ENCODE peak calls at places on chromosomes 13 and 19, in eight cellular contexts. Q, E, G, D, W, B, C and M are unnamed samples.

GRCh38 chr13:101149735-101150380 is 266.4 kb downstream of the NALCN start:
- DNase-seq in G (no peak), C (no peak), B (peak; percentile 70), W (no peak), D (no peak), Q (no peak), E (peak; percentile 62), M (peak; percentile 17)

GRCh38 chr19:40614595-40615411 is 13.6 kb downstream of the LTBP4 start:
- DNase-seq in G (peak; percentile 95), C (peak; percentile 87), B (peak; percentile 97), Q (peak; percentile 75), E (peak; percentile 98), W (peak; percentile 54), D (peak; percentile 95), M (peak; percentile 96)

GRCh38 chr19:49997709-49998108 is 27.5 kb downstream of the VRK3 start:
- DNase-seq in G (no peak), D (no peak), B (peak; percentile 28), E (peak; percentile 30), C (no peak), W (no peak), Q (no peak), M (peak; percentile 32)

GRCh38 chr19:16208064-16208759 is 10.5 kb downstream of the AP1M1 start:
- DNase-seq in D (peak; percentile 43), B (no peak), W (no peak), C (no peak), E (no peak), G (no peak), Q (peak; percentile 48), M (no peak)

GRCh38 chr13:105806335-105806920 is 729.0 kb downstream of the EFNB2 start:
- DNase-seq in B (peak; percentile 3), W (no peak), E (no peak), G (no peak), Q (no peak), C (no peak), D (no peak), M (no peak)

GRCh38 chr19:41997851-41998229 is 3.8 kb upstream of the ATP1A3 start:
- DNase-seq in W (no peak), G (no peak), C (no peak), E (no peak), Q (no peak), D (no peak), B (no peak), M (no peak)

GRCh38 chr13:25910243-25910642 is 141.6 kb downstream of the SHISA2 start:
- DNase-seq in W (no peak), G (no peak), E (no peak), Q (no peak), B (no peak), C (no peak), D (no peak), M (no peak)

GRCh38 chr13:88823114-88823513 is 1151.9 kb downstream of the SLITRK5 start:
- DNase-seq in W (no peak), C (no peak), Q (no peak), B (no peak), D (no peak), G (no peak), E (no peak), M (peak; percentile 36)

GRCh38 chr19:2537544-2537943 is 61.6 kb downstream of the GADD45B start:
- DNase-seq in B (no peak), E (no peak), D (no peak), C (no peak), W (no peak), Q (no peak), G (no peak), M (no peak)

GRCh38 chr13:100100115-100100879 is 11.4 kb downstream of the PCCA start:
- DNase-seq in C (no peak), E (peak; percentile 79), G (no peak), B (peak; percentile 67), W (no peak), Q (no peak), D (no peak), M (peak; percentile 85)

GRCh38 chr13:26482451-26483197 is 74.9 kb upstream of the WASF3 start:
- DNase-seq in Q (peak; percentile 72), B (peak; percentile 86), D (peak; percentile 72), W (peak; percentile 39), G (peak; percentile 75), E (peak; percentile 80), C (no peak), M (peak; percentile 69)

GRCh38 chr13:48266967-48267639 is 34.1 kb downstream of the ITM2B start:
- DNase-seq in Q (no peak), C (no peak), W (no peak), B (no peak), G (no peak), E (no peak), D (no peak), M (peak; percentile 11)

GRCh38 chr13:54852831-54853230 is 1824.2 kb downstream of the OLFM4 start:
- DNase-seq in B (no peak), E (no peak), W (no peak), D (no peak), G (no peak), C (no peak), Q (no peak), M (no peak)

GRCh38 chr19:1384085-1384462 is 367 bp downstream of the NDUFS7 start:
- DNase-seq in D (no peak), W (no peak), Q (no peak), B (no peak), C (no peak), G (no peak), E (no peak), M (no peak)

GRCh38 chr13:108227651-108228272 is 9.6 kb downstream of the ABHD13 start:
- DNase-seq in G (peak; percentile 30), Q (peak; percentile 39), B (peak; percentile 70), C (no peak), W (no peak), E (peak; percentile 54), D (no peak), M (peak; percentile 47)

GRCh38 chr13:46495647-46496046 is 57.3 kb upstream of the LRCH1 start:
- DNase-seq in W (no peak), B (no peak), C (no peak), G (peak; percentile 40), D (no peak), Q (no peak), E (peak; percentile 57), M (no peak)

GRCh38 chr19:51460164-51460992 is 2.1 kb upstream of the SIGLEC8 start:
- DNase-seq in G (no peak), C (no peak), Q (no peak), B (no peak), D (peak; percentile 32), E (peak; percentile 4), W (no peak), M (no peak)

GRCh38 chr19:54473071-54473941 is at the start of gene CDC42EP5:
- DNase-seq in W (peak; percentile 54), B (peak; percentile 83), Q (no peak), G (peak; percentile 76), D (peak; percentile 91), C (peak; percentile 72), E (peak; percentile 78), M (peak; percentile 51)

GRCh38 chr13:21139374-21139773 is 37.0 kb downstream of the SKA3 start:
- DNase-seq in E (no peak), B (no peak), Q (no peak), C (no peak), D (no peak), G (no peak), W (no peak), M (no peak)

DNA sequence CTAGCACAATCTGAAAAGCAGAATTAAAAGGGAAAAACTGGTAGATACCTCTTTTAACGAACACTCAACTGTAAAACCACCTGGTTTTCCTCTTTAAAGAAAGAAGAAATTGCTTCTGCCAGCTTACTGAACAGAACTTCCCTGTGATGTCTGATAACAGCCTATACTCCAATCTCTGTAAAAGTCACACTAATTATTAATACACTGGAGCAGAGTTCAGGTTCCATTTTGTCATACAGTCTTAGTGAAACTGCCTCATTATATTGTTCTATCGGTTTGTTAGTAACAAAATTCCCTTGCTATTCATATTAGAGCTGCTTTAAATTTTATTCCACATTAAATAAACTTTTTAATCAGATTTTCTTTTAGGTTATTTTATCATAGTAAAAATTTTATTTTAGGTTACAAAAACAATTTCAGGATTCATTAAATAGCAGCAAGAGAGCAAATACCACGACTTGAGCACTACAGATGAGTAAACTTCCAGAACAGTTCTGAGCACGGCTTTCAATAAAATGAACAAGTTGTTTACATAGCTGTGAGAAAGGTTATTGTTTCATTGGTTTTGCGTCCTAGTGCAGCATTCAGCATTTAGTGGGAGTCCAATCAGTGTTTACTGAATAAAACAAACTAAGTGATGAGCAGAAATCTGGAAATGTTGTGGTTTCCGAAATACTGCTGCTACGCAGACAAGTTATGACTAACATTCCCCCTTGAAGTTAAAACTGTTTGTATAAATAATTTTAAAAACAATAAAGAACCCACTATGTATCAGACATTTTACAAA is 251.3 kb upstream of the STARD13 start:
- DNase-seq in E (peak; percentile 82), G (no peak), D (no peak), Q (no peak), C (peak; percentile 84), B (peak; percentile 90), W (no peak), M (peak; percentile 8)
- H3K4me3 ChIP-seq in E (no peak overlapping the region), G (no peak overlapping the region), D (no peak overlapping the region), Q (no peak overlapping the region), C (no peak overlapping the region), B (no peak overlapping the region), W (no peak overlapping the region), M (no peak overlapping the region)

GRCh38 chr13:22256111-22256639 is 585.3 kb downstream of the FGF9 start:
- DNase-seq in B (no peak), G (no peak), D (no peak), C (no peak), W (no peak), E (no peak), Q (no peak), M (no peak)
- TF ChIP-seq CTCF in B (no peak), G (no peak), D (no peak), C (no peak), W (no peak), E (no peak), Q (no peak), M (no peak)

GRCh38 chr13:112370311-112370710 is 5.8 kb upstream of the SPACA7 start:
- DNase-seq in B (no peak), G (no peak), C (no peak), E (no peak), W (no peak), D (no peak), Q (no peak), M (no peak)
- H3K4me3 ChIP-seq in B (no peak overlapping the region), G (no peak overlapping the region), C (no peak overlapping the region), E (no peak overlapping the region), W (no peak overlapping the region), D (no peak overlapping the region), Q (no peak overlapping the region), M (no peak overlapping the region)

GRCh38 chr13:37959284-37959683 is 89.7 kb upstream of the TRPC4 start:
- DNase-seq in Q (no peak), C (no peak), B (no peak), G (no peak), W (no peak), E (no peak), D (no peak), M (no peak)

GRCh38 chr13:37966266-37966665 is 96.7 kb upstream of the TRPC4 start:
- DNase-seq in C (no peak), D (no peak), B (no peak), G (no peak), E (no peak), Q (no peak), W (no peak), M (peak; percentile 25)

GRCh38 chr13:37956536-37956935 is 87.0 kb upstream of the TRPC4 start:
- DNase-seq in G (no peak), D (no peak), B (no peak), W (no peak), C (no peak), Q (no peak), E (no peak), M (peak; percentile 83)

GRCh38 chr13:37960427-37960826 is 90.9 kb upstream of the TRPC4 start:
- DNase-seq in C (no peak), E (no peak), Q (no peak), B (peak; percentile 19), G (no peak), W (no peak), D (no peak), M (no peak)
- TF ChIP-seq CTCF in C (peak; percentile 29), E (peak; percentile 33), Q (no peak), B (peak; percentile 30), G (peak; percentile 14), W (no peak), D (no peak), M (peak; percentile 31)